ENCODE peak calls at places on chromosomes 4 and X, in seven cellular contexts. V is GM12891, R is uterus, Y is endothelial cell of umbilical vein, N is HCT116, H is GM12892, D is H1. P is an unnamed sample.

GRCh38 chr4:30380404-30380998 is 339.7 kb upstream of the PCDH7 start:
- DNase-seq in D (peak), N (peak), Y (peak), H (no peak), V (no peak), R (no peak), P (peak)

GRCh38 chrX:134460861-134461218 is 875 bp downstream of the HPRT1 start:
- DNase-seq in Y (peak), D (no peak), V (no peak), H (no peak), N (no peak), R (no peak), P (peak)

GRCh38 chr4:17670423-17670822 is 56.0 kb downstream of the MED28 start:
- DNase-seq in R (no peak), D (no peak), H (no peak), N (no peak), Y (no peak), V (no peak), P (peak)

GRCh38 chrX:138858946-138859345 is 147.4 kb upstream of the FGF13 start:
- DNase-seq in R (no peak), N (no peak), D (no peak), H (no peak), Y (no peak), V (no peak), P (no peak)

GRCh38 chrX:121763671-121764070 is 716.3 kb downstream of the GLUD2 start:
- DNase-seq in Y (no peak), N (no peak), D (no peak), V (no peak), H (no peak), R (no peak), P (no peak)

GRCh38 chr4:14023901-14024300 is 396.4 kb upstream of the BOD1L1 start:
- DNase-seq in D (no peak), H (no peak), R (no peak), Y (no peak), N (no peak), V (no peak), P (no peak)

GRCh38 chr4:84482564-84483563 is 16.2 kb downstream of the NKX6-1 start:
- DNase-seq in H (no peak), N (no peak), V (no peak), R (no peak), Y (no peak), D (peak), P (peak)

GRCh38 chrX:31199770-31200114 is 127.9 kb upstream of the FTHL17 start:
- DNase-seq in V (no peak), R (no peak), D (no peak), N (no peak), Y (no peak), H (no peak), P (no peak)

GRCh38 chr4:71188197-71188625 is 150.6 kb upstream of the SLC4A4 start:
- DNase-seq in H (no peak), V (no peak), N (no peak), R (no peak), Y (no peak), D (no peak), P (no peak)

GRCh38 chr4:158462611-158463010 is 59.1 kb upstream of the RXFP1 start:
- DNase-seq in R (no peak), H (no peak), V (no peak), Y (no peak), D (no peak), N (no peak), P (no peak)

GRCh38 chr4:127012549-127012948 is 620.2 kb upstream of the INTU start:
- DNase-seq in V (no peak), H (no peak), D (no peak), Y (no peak), N (no peak), R (no peak), P (no peak)

GRCh38 chr4:71732706-71733105 is 51.2 kb downstream of the GC start:
- DNase-seq in H (no peak), D (no peak), Y (peak), V (no peak), R (no peak), N (no peak), P (no peak)

DNA sequence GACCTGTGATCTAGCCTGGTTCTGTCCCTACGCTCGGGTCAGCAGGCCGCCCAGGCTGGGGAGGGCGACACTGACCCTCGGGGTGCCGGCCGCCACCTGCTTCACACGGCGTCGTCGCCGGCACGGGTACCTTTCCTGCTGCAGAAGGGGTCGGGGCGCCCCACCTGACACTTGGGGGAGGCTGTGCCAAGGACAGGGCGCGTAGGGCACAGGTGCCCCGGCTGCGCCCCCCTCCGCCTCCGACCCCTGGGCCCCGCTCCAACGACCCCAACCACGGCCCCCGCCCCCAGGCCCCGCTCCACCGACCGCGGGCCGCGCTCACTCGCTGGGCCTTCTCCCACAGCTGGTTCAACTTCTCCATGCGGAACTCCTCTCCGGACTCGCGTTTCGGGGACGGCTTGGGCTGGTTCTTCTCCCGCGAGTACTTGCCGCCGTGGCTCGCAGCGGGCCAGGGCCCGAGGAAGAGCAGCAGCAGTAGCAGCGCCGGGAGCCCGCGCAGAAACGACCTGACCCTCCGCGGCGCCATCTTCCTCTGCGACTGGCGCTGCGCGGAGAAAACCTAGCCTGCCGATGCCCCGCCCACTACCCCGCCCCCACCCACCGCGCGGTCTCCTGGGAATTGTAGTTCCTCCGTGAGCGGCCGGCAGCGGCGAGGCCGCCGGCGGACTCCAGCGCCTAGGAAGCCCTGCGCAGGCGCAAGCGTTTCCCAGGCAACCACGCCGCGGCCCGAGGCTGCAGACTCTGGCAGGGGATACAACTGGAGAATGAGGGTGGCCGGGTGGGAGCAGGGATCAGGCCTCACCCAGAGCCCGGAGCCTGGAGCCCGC is at the start of gene LRPAP1:
- DNase-seq in Y (peak), D (peak), N (peak), R (peak), V (peak), H (peak), P (peak)
- TF ChIP-seq POLR2A in Y (peak), D (peak), N (peak), R (peak), V (peak), H (peak), P (peak)

GRCh38 chr4:152500798-152501434 is 35.0 kb downstream of the FBXW7 start:
- DNase-seq in V (no peak), Y (peak), H (no peak), N (peak), R (no peak), D (no peak), P (peak)
- TF ChIP-seq POLR2A in V (no peak), Y (no peak), H (no peak), N (no peak), R (no peak), D (no peak), P (no peak)

DNA sequence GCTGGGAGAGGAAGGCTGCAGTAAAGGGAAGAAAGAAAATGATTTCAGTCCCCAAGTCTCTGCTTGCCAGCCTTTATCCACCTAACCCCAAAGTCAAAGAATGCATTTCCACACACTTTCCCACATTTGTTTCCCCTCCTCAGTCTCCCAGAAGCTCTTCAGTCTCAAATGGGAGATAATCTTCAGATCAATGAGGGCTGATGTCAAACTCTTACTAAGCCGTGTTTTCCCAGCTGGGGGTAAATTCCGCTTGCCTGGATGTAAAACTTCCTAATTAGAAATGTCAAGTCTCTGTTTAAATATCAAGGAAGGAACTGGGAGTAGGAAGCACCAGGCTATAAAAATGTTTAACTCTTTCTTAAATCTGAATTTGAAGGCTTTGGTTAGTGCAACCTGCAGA is 601.3 kb upstream of the ACTRT1 start:
- DNase-seq in H (no peak), N (no peak), D (no peak), V (no peak), Y (no peak), R (no peak), P (no peak)
- TF ChIP-seq POLR2A in H (no peak), N (no peak), D (no peak), V (no peak), Y (no peak), R (no peak), P (no peak)

DNA sequence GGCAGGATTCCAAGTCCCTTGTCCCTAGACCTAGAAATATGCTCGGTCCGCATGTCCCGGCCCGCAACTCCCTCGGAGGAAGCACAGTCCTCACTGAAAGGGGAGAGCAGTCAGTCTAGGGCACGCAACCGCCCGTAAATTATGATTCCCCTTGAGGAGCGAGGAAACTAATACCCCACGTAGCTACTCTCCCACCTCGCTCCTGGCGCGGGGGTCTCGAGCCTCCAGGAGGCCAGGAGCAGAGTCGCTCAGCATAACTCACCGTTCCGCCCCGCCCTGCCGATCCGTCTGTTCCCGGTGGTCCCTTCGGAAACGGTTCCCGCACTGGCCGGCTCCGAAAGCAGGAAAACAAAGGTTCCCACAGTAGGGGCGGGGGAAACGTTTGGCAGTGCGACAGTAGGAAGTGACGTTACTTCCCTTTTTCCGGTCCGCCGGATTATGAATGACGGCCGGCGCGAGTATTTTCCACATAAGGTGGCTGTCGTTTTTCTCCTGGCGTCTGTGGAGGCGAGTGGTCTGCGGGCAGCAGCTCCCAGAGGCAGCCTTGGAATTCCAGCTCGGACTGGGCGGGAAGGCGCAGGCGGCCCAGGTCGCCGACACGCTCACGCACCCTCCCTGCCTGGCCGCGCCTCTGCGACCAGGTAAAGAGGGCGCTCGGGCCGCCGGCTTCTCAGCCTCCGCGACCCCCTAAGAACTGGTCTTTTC is at the start of the genes GSTCD and INTS12:
- DNase-seq in D (peak), V (peak), H (peak), R (peak), Y (peak), N (peak), P (peak)
- TF ChIP-seq POLR2A in D (peak), V (peak), H (peak), R (peak), Y (peak), N (peak), P (peak)

DNA sequence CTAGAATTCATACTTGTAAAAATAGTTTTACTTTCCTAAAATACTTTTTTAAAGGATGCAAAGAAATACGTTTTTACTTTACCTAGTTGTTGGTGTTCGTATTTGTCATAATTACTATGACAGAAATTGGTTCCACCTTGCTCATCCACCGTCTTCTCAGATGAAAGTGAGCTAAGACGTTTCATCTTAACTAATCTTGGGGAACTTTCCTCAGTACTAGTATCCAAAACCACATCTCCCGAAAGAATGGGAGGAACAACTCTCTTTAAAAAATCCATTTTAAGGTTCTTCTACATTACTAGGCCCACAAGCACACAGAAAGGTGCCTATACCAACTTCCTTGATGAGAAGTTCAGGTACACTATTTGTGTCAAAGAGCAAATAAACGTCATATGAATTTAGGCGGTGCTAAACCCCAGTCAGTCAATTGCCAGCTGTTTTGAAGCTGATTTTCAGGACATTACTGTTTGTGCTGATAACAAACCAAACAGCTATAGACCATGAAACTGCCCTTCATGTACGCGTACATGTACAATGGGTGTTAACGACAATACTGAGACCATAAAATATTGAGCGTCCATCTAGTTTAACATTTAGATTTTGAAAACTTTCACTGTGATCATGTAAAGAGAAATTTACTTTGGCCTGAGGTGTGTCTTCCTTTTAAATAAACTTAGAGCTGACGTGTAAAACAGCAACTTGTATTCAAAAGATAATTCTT is 99.1 kb downstream of the FRYL start:
- DNase-seq in H (no peak), V (no peak), R (no peak), Y (no peak), N (no peak), D (no peak), P (peak)
- TF ChIP-seq POLR2A in H (no peak), V (no peak), R (no peak), Y (no peak), N (no peak), D (no peak), P (peak)

GRCh38 chrX:49101629-49101984 is 21.9 kb upstream of the WDR45 start:
- DNase-seq in Y (no peak), R (no peak), V (no peak), H (no peak), D (no peak), N (no peak), P (no peak)

GRCh38 chrX:49103637-49104036 is 19.9 kb downstream of the GPKOW start:
- DNase-seq in N (no peak), Y (no peak), H (no peak), R (no peak), V (no peak), D (no peak), P (no peak)

GRCh38 chrX:49096419-49096818 is 16.7 kb upstream of the WDR45 start:
- DNase-seq in R (no peak), H (no peak), Y (no peak), N (no peak), V (no peak), D (no peak), P (no peak)

GRCh38 chrX:49102221-49102620 is 21.3 kb downstream of the GPKOW start:
- DNase-seq in H (no peak), Y (no peak), V (no peak), D (no peak), R (no peak), N (no peak), P (no peak)

GRCh38 chrX:49100704-49101628 is 21.3 kb upstream of the WDR45 start:
- DNase-seq in N (peak), D (peak), H (peak), Y (peak), V (peak), R (peak), P (peak)
- TF ChIP-seq POLR2A in N (no peak), D (no peak), H (peak), Y (peak), V (peak), R (peak), P (peak)

DNA sequence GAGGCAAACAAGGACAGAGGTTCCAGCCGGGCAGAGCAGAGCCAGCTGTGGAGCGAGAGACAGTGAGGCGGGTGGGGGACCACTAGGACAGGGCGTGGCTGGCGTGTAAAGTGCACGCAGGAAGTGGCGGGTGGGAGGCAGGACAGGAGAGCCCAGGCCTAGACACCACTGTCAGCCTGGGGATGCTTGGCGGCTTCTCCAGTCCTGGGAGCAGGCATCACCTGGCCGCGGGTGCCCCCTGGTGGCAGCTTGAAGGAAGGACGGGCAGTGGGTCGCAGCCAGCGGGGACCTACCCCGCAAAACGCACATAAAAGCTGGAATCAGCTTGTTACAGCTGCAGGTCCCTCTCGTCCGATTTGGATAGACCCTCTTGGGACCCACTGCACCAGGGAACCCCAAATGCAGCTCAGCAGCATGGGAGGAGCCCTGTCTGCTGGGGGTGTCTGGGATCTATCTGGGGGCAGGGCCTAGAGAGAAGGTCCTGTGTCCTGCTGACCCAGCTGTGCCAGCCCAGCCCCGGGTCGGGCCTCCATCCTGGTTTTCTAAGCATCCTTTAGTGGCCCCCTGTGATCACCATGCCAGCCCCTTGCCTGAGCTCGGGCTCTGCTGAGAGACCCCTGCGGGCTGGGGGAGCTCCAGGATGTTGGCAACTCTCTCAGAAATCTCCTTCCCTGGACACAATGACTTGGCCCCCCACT is 57.7 kb downstream of the WFS1 start:
- DNase-seq in D (peak), N (peak), Y (peak), V (peak), R (peak), H (peak), P (peak)
- TF ChIP-seq POLR2A in D (no peak), N (no peak), Y (no peak), V (no peak), R (no peak), H (no peak), P (no peak)

GRCh38 chrX:125709532-125709931 is 389.9 kb downstream of the TEX13C start:
- DNase-seq in H (no peak), V (no peak), N (no peak), D (no peak), R (no peak), Y (no peak), P (no peak)
- TF ChIP-seq POLR2A in H (no peak), V (no peak), N (no peak), D (no peak), R (no peak), Y (no peak), P (no peak)

P was measured in erythroblast.